ENCODE peak calls at places on chromosomes 1 and 21, in ten cellular contexts. H is left ventricle myocardium inferior, A is heart right ventricle, V is vagina, I is fibroblast of lung, M is HCT116, D is OCI-LY7, Z is lower lobe of right lung, J is heart left ventricle, Q is mesenchymal stem cell. P is an unnamed sample. For H3K9me3, the result is how much of the 10 kb centered on the place peaks cover.

GRCh38 chr1:27359822-27360158 is 7.0 kb downstream of the MAP3K6 start:
- DNase-seq in V (no peak), H (no peak), J (no peak), Z (no peak), M (no peak), Q (no peak), D (no peak), I (no peak), A (no peak), P (no peak)

GRCh38 chr1:16073490-16074104 is at the start of gene FAM131C:
- DNase-seq in M (no peak), H (no peak), V (no peak), Z (no peak), A (no peak), J (no peak), I (no peak), Q (no peak), D (peak), P (peak)

GRCh38 chr1:29630756-29631155 is 394.4 kb downstream of the PTPRU start:
- DNase-seq in H (no peak), V (peak), M (no peak), Z (no peak), J (no peak), I (no peak), Q (no peak), D (no peak), A (no peak), P (no peak)

GRCh38 chr1:13701274-13701650 is 1.3 kb downstream of the PRDM2 start:
- DNase-seq in J (no peak), Q (no peak), Z (no peak), H (no peak), V (no peak), D (peak), I (no peak), A (no peak), M (no peak), P (no peak)

GRCh38 chr1:76577818-76578185 is 289.5 kb upstream of the ST6GALNAC5 start:
- DNase-seq in M (no peak), I (no peak), J (no peak), Q (no peak), H (no peak), A (no peak), D (no peak), Z (no peak), V (no peak), P (no peak)

GRCh38 chr1:156767879-156768608 is 709 bp downstream of the PRCC start:
- DNase-seq in A (peak), H (peak), I (no peak), V (no peak), Z (peak), D (no peak), J (peak), Q (peak), M (no peak), P (peak)

GRCh38 chr1:36411674-36412648 is 14.3 kb upstream of the LSM10 start:
- DNase-seq in M (no peak), V (no peak), Q (peak), A (no peak), J (no peak), H (no peak), D (no peak), Z (no peak), I (peak), P (no peak)

GRCh38 chr1:174990382-174990999 is 9.3 kb upstream of the CACYBP start:
- DNase-seq in A (no peak), D (peak), V (no peak), Q (peak), H (no peak), Z (no peak), M (no peak), J (no peak), I (no peak), P (no peak)

GRCh38 chr1:76105269-76105850 is 30.8 kb downstream of the ST6GALNAC3 start:
- DNase-seq in M (no peak), D (no peak), Z (no peak), I (no peak), J (no peak), V (no peak), H (no peak), Q (no peak), A (no peak), P (no peak)

GRCh38 chr1:22245100-22245650 is 102.3 kb upstream of the WNT4 start:
- DNase-seq in M (no peak), D (no peak), J (no peak), Z (no peak), Q (no peak), I (no peak), H (no peak), A (no peak), V (no peak), P (no peak)

GRCh38 chr1:8345621-8346415 is 27.9 kb downstream of the SLC45A1 start:
- DNase-seq in V (no peak), I (no peak), J (peak), D (no peak), Z (no peak), Q (no peak), M (no peak), A (no peak), H (no peak), P (no peak)

GRCh38 chr1:180646547-180646946 is 14.7 kb downstream of the XPR1 start:
- DNase-seq in Z (no peak), J (no peak), Q (no peak), D (no peak), H (no peak), M (no peak), A (no peak), V (no peak), I (no peak), P (no peak)

GRCh38 chr1:108045370-108045950 is 80.5 kb upstream of the VAV3 start:
- DNase-seq in D (no peak), Q (no peak), H (no peak), V (no peak), I (no peak), J (no peak), A (no peak), Z (no peak), M (no peak), P (no peak)

GRCh38 chr1:218536311-218536710 is 191.2 kb downstream of the TGFB2 start:
- DNase-seq in Z (no peak), A (no peak), M (no peak), V (no peak), J (no peak), H (no peak), D (no peak), Q (no peak), I (no peak), P (no peak)

GRCh38 chr1:9292361-9293240 is at the start of gene SPSB1:
- DNase-seq in Z (peak), A (peak), M (no peak), I (peak), D (peak), Q (peak), V (no peak), J (peak), H (peak), P (peak)

GRCh38 chr1:70899735-70900134 is 147.9 kb downstream of the PTGER3 start:
- DNase-seq in M (no peak), Z (no peak), D (no peak), V (no peak), Q (no peak), A (no peak), J (no peak), I (no peak), H (no peak), P (no peak)

GRCh38 chr1:6724517-6725141 is 23.0 kb upstream of the DNAJC11 start:
- DNase-seq in M (no peak), A (no peak), J (no peak), D (no peak), I (peak), H (no peak), Q (peak), V (no peak), Z (no peak), P (no peak)

GRCh38 chr1:245469734-245470133 is 314.9 kb downstream of the KIF26B start:
- DNase-seq in J (no peak), V (no peak), D (no peak), M (no peak), Z (no peak), I (no peak), H (no peak), Q (no peak), A (no peak), P (no peak)

GRCh38 chr1:233598891-233599541 is 14.9 kb upstream of the KCNK1 start:
- DNase-seq in M (no peak), D (no peak), J (no peak), V (no peak), I (peak), Z (no peak), Q (peak), H (no peak), A (no peak), P (no peak)

GRCh38 chr21:43269981-43270670 is 101.3 kb downstream of the CRYAA start:
- DNase-seq in I (no peak), Q (no peak), A (no peak), Z (no peak), H (peak), V (no peak), D (no peak), J (no peak), M (no peak), P (no peak)

GRCh38 chr1:176789571-176790090 is 326.7 kb downstream of the PAPPA2 start:
- DNase-seq in M (no peak), Q (no peak), J (no peak), D (no peak), I (peak), V (no peak), Z (no peak), A (no peak), H (no peak), P (no peak)

GRCh38 chr1:150272379-150272840 is at the start of gene C1orf54:
- DNase-seq in A (peak), V (no peak), H (peak), M (no peak), J (peak), Q (peak), D (no peak), Z (no peak), I (peak), P (no peak)

GRCh38 chr1:156247460-156248322 is at the start of gene PAQR6:
- DNase-seq in J (peak), Z (no peak), A (peak), V (no peak), H (peak), M (no peak), Q (no peak), I (no peak), D (no peak), P (no peak)

GRCh38 chr1:212529211-212529731 is 79.3 kb upstream of the ATF3 start:
- DNase-seq in M (no peak), I (peak), V (no peak), Q (no peak), J (no peak), A (no peak), H (no peak), D (no peak), Z (no peak), P (no peak)

GRCh38 chr21:32508558-32508957 is 76.8 kb downstream of the TCP10L start:
- DNase-seq in Z (no peak), V (no peak), J (no peak), H (no peak), D (no peak), Q (no peak), A (no peak), I (no peak), M (no peak), P (no peak)

GRCh38 chr1:25206201-25206600 is 26.1 kb downstream of the SYF2 start:
- DNase-seq in V (no peak), I (no peak), H (no peak), Q (no peak), D (no peak), J (no peak), M (no peak), Z (no peak), A (no peak), P (no peak)

DNA sequence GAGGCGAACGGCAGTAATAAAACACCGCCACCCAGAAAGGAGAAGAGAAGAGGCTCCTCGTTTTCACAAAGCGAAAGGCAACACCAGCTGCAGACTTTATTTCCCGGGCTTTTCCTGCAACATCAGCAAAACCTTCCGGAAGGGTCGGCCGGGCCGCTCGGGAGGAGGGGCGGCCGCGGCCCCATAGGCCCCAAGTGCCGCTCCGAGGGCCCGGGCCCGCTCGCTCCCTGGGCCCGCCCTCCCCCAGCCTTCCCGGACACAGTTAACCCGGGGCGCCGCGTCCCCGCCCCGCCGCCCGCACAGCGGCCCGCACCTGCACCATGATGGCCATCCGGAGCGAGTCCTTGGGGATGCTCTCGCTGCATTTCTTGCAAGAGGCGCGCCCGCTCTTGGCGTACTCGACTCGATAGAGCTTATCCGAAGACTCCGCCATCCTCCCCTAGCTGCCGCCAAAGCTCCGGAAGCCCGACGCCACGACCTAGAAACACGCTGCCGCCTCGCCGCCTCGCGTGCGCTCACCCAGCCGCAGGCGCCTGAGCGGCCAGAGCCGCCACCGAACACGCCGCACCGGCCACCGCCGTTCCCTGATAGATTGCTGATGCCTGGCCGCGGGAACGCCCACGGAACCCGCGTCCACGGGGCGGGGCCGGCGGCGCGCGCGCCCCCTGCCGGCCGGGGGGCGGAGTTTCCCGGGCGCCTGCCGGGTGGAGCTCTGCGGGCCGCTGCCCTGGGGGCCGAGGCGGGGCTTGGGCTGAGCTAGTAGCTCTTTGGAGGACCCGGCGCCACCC is at the start of gene PARP1:
- DNase-seq in V (no peak), D (peak), I (peak), J (peak), Z (peak), M (peak), H (peak), A (peak), Q (peak), P (peak)
- H3K9me3 ChIP-seq in V (under half), D (under half), I (under half), J (under half), Z (under half), M (under half), H (under half), A (under half), Q (under half), P (under half)

GRCh38 chr1:152349611-152350010 is 10.2 kb downstream of the FLG2 start:
- DNase-seq in A (no peak), V (no peak), Q (no peak), J (no peak), D (no peak), M (no peak), I (no peak), H (no peak), Z (no peak), P (no peak)
- H3K9me3 ChIP-seq in A (under half), V (under half), Q (under half), J (under half), D (under half), M (under half), I (under half), H (under half), Z (under half), P (under half)

GRCh38 chr1:162774007-162774406 is 16.5 kb upstream of the HSD17B7 start:
- DNase-seq in I (no peak), V (no peak), D (no peak), Z (no peak), Q (no peak), A (no peak), H (no peak), M (no peak), J (no peak), P (no peak)
- H3K9me3 ChIP-seq in I (under half), V (under half), D (under half), Z (under half), Q (under half), A (under half), H (under half), M (under half), J (under half), P (under half)

GRCh38 chr21:24844672-24845071 is 762.6 kb downstream of the MRPL39 start:
- DNase-seq in D (no peak), M (no peak), Q (no peak), A (no peak), J (peak), I (no peak), V (no peak), Z (no peak), H (no peak), P (no peak)

DNA sequence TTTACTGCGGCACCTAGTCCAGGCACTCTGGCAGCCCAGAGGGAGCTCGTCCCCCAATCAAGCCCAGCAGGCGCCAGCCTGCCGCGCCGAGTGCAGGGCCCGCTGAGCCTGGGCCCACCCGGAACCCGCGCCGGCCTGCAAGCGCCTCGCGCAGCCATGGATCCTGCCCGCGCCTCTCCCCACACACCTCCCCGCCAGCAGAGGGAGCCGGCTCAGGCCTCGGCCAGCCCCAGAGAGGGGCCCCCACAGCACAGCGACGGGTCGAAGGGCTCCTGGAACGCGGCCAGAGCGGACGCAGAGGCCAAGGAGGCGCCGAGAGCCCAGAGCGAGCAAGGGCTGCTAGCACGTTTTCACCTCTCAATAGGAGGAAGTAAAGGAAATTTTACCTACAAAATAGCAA is 767.0 kb downstream of the MRPL39 start:
- DNase-seq in V (no peak), H (no peak), A (no peak), D (no peak), Z (no peak), I (no peak), J (no peak), Q (no peak), M (no peak), P (peak)
- H3K9me3 ChIP-seq in V (under half), H (under half), A (under half), D (under half), Z (under half), I (under half), J (under half), Q (under half), M (under half), P (under half)

GRCh38 chr21:36646011-36646410 is 52.9 kb upstream of the SIM2 start:
- DNase-seq in J (no peak), H (no peak), M (no peak), Z (no peak), A (no peak), Q (no peak), V (no peak), D (no peak), I (no peak), P (no peak)
- H3K9me3 ChIP-seq in J (under half), H (under half), M (under half), Z (under half), A (under half), Q (under half), V (under half), D (under half), I (under half), P (under half)

GRCh38 chr21:26060335-26061115 is 110.0 kb downstream of the APP start:
- DNase-seq in A (no peak), Z (no peak), J (no peak), V (no peak), H (no peak), Q (no peak), M (no peak), D (no peak), I (no peak), P (no peak)
- H3K9me3 ChIP-seq in A (under half), Z (under half), J (under half), V (under half), H (under half), Q (under half), M (under half), D (under half), I (under half), P (under half)

GRCh38 chr1:237961710-237962109 is 71.0 kb upstream of the ZP4 start:
- DNase-seq in J (no peak), I (no peak), A (no peak), D (no peak), Z (no peak), H (no peak), Q (no peak), M (no peak), V (no peak), P (no peak)
- H3K9me3 ChIP-seq in J (under half), I (under half), A (under half), D (under half), Z (under half), H (under half), Q (under half), M (under half), V (under half), P (under half)

GRCh38 chr21:10418649-10419048 is 102.7 kb upstream of the TPTE start:
- DNase-seq in M (no peak), J (no peak), V (no peak), D (no peak), Q (no peak), H (no peak), A (no peak), I (no peak), Z (no peak), P (no peak)
- H3K9me3 ChIP-seq in M (half or more), J (under half), V (under half), D (half or more), Q (under half), H (under half), A (under half), I (under half), Z (under half), P (under half)

DNA sequence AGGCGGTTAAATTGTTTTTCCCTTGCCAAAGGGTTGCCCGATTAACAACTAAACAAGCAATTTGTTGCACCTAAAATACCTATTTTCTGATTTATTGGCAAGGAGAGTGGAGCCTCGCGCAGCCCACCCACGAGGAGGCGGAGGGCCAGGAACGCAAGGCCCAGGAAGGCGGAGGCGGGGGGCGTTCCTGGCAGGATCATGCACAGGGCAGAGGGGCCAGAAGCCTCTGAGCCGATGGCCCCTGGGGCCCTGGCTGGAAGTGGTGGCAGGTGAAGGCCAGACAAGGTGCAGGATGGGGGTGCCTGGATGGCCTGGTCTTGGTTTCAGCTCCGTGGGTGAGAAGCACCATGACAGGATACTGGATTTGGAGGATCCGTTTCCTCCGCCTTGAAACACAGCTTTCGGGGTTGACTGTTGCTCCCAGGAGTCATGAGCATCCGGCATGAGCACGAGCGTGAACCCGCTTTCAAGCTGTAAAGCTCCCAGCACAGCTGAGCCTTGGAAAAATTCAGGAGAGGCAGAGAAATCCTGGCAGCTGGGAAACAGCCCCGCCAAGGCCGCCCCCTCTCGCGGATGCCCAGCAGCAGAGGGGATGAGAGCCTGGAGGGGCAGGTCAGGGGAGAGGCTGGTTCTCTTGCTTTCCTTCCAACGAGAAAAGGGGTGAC is 35.0 kb downstream of the AJAP1 start:
- DNase-seq in Q (no peak), H (no peak), D (no peak), Z (no peak), M (no peak), I (no peak), V (no peak), A (no peak), J (no peak), P (no peak)
- H3K9me3 ChIP-seq in Q (under half), H (under half), D (under half), Z (under half), M (under half), I (under half), V (under half), A (under half), J (under half), P (under half)